ENCODE peak calls at places on chromosome 5, in five cellular contexts. One of them, this sample, is unnamed.

GRCh38 chr5:124819201-124819600 is 72.8 kb upstream of the ZNF608 start:
- DNase-seq in K562: no peak
- DNase-seq in H1: no peak
- DNase-seq in HepG2: no peak
- DNase-seq in GM12878: no peak
- DNase-seq in this sample: no peak

GRCh38 chr5:21802869-21803490 is 1050.2 kb downstream of the CDH12 start:
- DNase-seq in H1: no peak
- DNase-seq in K562: peak; percentile 6
- DNase-seq in GM12878: no peak
- DNase-seq in HepG2: peak; percentile 18
- DNase-seq in this sample: no peak

GRCh38 chr5:105840800-105841199 is 1829.9 kb downstream of the EFNA5 start:
- DNase-seq in H1: no peak
- DNase-seq in K562: peak; percentile 22
- DNase-seq in HepG2: no peak
- DNase-seq in GM12878: no peak
- DNase-seq in this sample: no peak

GRCh38 chr5:89697581-89697980 is 712.0 kb downstream of the CETN3 start:
- DNase-seq in K562: no peak
- DNase-seq in HepG2: no peak
- DNase-seq in GM12878: no peak
- DNase-seq in H1: no peak
- DNase-seq in this sample: no peak

GRCh38 chr5:158080112-158080511 is 221.2 kb upstream of the CLINT1 start:
- DNase-seq in GM12878: no peak
- DNase-seq in HepG2: no peak
- DNase-seq in K562: no peak
- DNase-seq in H1: peak; percentile 50
- DNase-seq in this sample: no peak

GRCh38 chr5:6823996-6824395 is 110.8 kb downstream of the TENT4A start:
- DNase-seq in H1: peak; percentile 19
- DNase-seq in GM12878: no peak
- DNase-seq in HepG2: no peak
- DNase-seq in K562: no peak
- DNase-seq in this sample: no peak

GRCh38 chr5:179375966-179376365 is 30.7 kb upstream of the ADAMTS2 start:
- DNase-seq in GM12878: no peak
- DNase-seq in H1: no peak
- DNase-seq in K562: no peak
- DNase-seq in HepG2: no peak
- DNase-seq in this sample: no peak

GRCh38 chr5:158599132-158599531 is 500.6 kb downstream of the EBF1 start:
- DNase-seq in GM12878: no peak
- DNase-seq in K562: no peak
- DNase-seq in H1: no peak
- DNase-seq in HepG2: no peak
- DNase-seq in this sample: no peak

GRCh38 chr5:107242411-107242810 is 428.3 kb downstream of the EFNA5 start:
- DNase-seq in K562: no peak
- DNase-seq in H1: no peak
- DNase-seq in HepG2: no peak
- DNase-seq in GM12878: no peak
- DNase-seq in this sample: no peak

GRCh38 chr5:64210866-64211265 is 45.2 kb downstream of the RNF180 start:
- DNase-seq in HepG2: no peak
- DNase-seq in H1: no peak
- DNase-seq in GM12878: no peak
- DNase-seq in K562: no peak
- DNase-seq in this sample: no peak

GRCh38 chr5:73783823-73784222 is 157.8 kb downstream of the ARHGEF28 start:
- DNase-seq in H1: no peak
- DNase-seq in HepG2: peak; percentile 26
- DNase-seq in GM12878: no peak
- DNase-seq in K562: no peak
- DNase-seq in this sample: no peak

GRCh38 chr5:132830436-132831094 is at the start of gene SHROOM1:
- DNase-seq in GM12878: no peak
- DNase-seq in K562: peak; percentile 91
- DNase-seq in HepG2: peak; percentile 66
- DNase-seq in H1: peak; percentile 83
- DNase-seq in this sample: peak; percentile 44

GRCh38 chr5:30413540-30413939 is 779.9 kb upstream of the CDH6 start:
- DNase-seq in K562: no peak
- DNase-seq in H1: no peak
- DNase-seq in GM12878: no peak
- DNase-seq in HepG2: no peak
- DNase-seq in this sample: no peak

GRCh38 chr5:123285122-123286011 is 137.8 kb downstream of the CEP120 start:
- DNase-seq in GM12878: no peak
- DNase-seq in K562: no peak
- DNase-seq in H1: peak; percentile 54
- DNase-seq in HepG2: no peak
- DNase-seq in this sample: no peak
- TF ChIP-seq EZH2 in GM12878: no peak
- TF ChIP-seq EZH2 in K562: no peak
- TF ChIP-seq EZH2 in H1: no peak
- TF ChIP-seq EZH2 in HepG2: no peak
- TF ChIP-seq EZH2 in this sample: no peak

GRCh38 chr5:83608122-83608521 is 112.5 kb downstream of the HAPLN1 start:
- DNase-seq in H1: peak; percentile 62
- DNase-seq in HepG2: peak; percentile 15
- DNase-seq in K562: peak; percentile 45
- DNase-seq in GM12878: no peak
- DNase-seq in this sample: peak; percentile 38
- H3K4me3 ChIP-seq in H1: no peak overlapping the region
- H3K4me3 ChIP-seq in HepG2: no peak overlapping the region
- H3K4me3 ChIP-seq in K562: no peak overlapping the region
- H3K4me3 ChIP-seq in GM12878: no peak overlapping the region
- H3K4me3 ChIP-seq in this sample: no peak overlapping the region

GRCh38 chr5:177388521-177389052 is 4.4 kb downstream of the SLC34A1 start:
- DNase-seq in K562: no peak
- DNase-seq in H1: no peak
- DNase-seq in HepG2: no peak
- DNase-seq in GM12878: no peak
- DNase-seq in this sample: no peak
- TF ChIP-seq JUND in K562: no peak
- TF ChIP-seq JUND in H1: no peak
- TF ChIP-seq JUND in HepG2: no peak
- TF ChIP-seq JUND in GM12878: no peak
- TF ChIP-seq JUND in this sample: no peak

GRCh38 chr5:138274189-138274853 is at the start of gene GFRA3:
- DNase-seq in H1: peak; percentile 68
- DNase-seq in HepG2: no peak
- DNase-seq in K562: peak; percentile 30
- DNase-seq in GM12878: no peak
- DNase-seq in this sample: no peak
- TF ChIP-seq EZH2 in H1: peak; percentile 61
- TF ChIP-seq EZH2 in HepG2: no peak
- TF ChIP-seq EZH2 in K562: no peak
- TF ChIP-seq EZH2 in GM12878: no peak
- TF ChIP-seq EZH2 in this sample: no peak

DNA sequence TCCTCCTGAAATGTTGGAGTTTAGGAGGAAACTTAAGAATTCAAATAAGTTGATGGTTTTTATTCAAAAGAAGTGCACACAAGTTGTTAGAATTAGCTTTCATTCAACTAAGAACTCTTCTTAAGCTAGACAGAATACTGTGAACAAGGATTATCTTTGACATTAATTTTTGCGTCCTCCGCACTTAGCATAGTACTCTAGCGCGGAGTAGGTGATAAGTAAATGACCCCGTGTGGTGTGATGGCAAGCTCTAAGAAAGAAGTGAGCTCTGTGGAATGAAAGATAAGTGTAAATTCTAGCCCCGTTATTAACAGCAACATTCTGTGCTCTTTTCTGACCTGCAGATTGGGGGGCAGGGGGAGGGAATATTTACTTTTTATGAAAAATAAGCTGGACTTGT is 1.0 kb downstream of the BRIX1 start:
- DNase-seq in H1: no peak
- DNase-seq in GM12878: no peak
- DNase-seq in K562: peak; percentile 53
- DNase-seq in HepG2: no peak
- DNase-seq in this sample: no peak
- H3K4me3 ChIP-seq in H1: peak overlapping the region; percentile 86
- H3K4me3 ChIP-seq in GM12878: peak overlapping the region; percentile 86
- H3K4me3 ChIP-seq in K562: peak overlapping the region; percentile 94
- H3K4me3 ChIP-seq in HepG2: peak overlapping the region; percentile 99
- H3K4me3 ChIP-seq in this sample: peak overlapping the region; percentile 99

GRCh38 chr5:139565411-139566305 is 4.5 kb downstream of the UBE2D2 start:
- DNase-seq in GM12878: peak; percentile 83
- DNase-seq in K562: no peak
- DNase-seq in HepG2: no peak
- DNase-seq in H1: no peak
- DNase-seq in this sample: no peak
- TF ChIP-seq JUND in GM12878: no peak
- TF ChIP-seq JUND in K562: no peak
- TF ChIP-seq JUND in HepG2: no peak
- TF ChIP-seq JUND in H1: no peak
- TF ChIP-seq JUND in this sample: no peak

GRCh38 chr5:115184780-115185179 is 15.1 kb upstream of the TRIM36 start:
- DNase-seq in HepG2: no peak
- DNase-seq in K562: no peak
- DNase-seq in GM12878: no peak
- DNase-seq in H1: no peak
- DNase-seq in this sample: no peak

GRCh38 chr5:115181757-115182156 is 12.0 kb upstream of the TRIM36 start:
- DNase-seq in H1: no peak
- DNase-seq in K562: no peak
- DNase-seq in GM12878: no peak
- DNase-seq in HepG2: no peak
- DNase-seq in this sample: no peak

GRCh38 chr5:115179068-115179958 is 9.6 kb upstream of the TRIM36 start:
- DNase-seq in H1: peak; percentile 69
- DNase-seq in K562: no peak
- DNase-seq in GM12878: no peak
- DNase-seq in HepG2: no peak
- DNase-seq in this sample: no peak

GRCh38 chr5:115179959-115180709 is 10.4 kb upstream of the TRIM36 start:
- DNase-seq in K562: no peak
- DNase-seq in GM12878: no peak
- DNase-seq in HepG2: no peak
- DNase-seq in H1: peak; percentile 80
- DNase-seq in this sample: no peak
- TF ChIP-seq EZH2 in K562: no peak
- TF ChIP-seq EZH2 in GM12878: no peak
- TF ChIP-seq EZH2 in HepG2: peak; percentile 82
- TF ChIP-seq EZH2 in H1: peak; percentile 48
- TF ChIP-seq EZH2 in this sample: no peak

DNA sequence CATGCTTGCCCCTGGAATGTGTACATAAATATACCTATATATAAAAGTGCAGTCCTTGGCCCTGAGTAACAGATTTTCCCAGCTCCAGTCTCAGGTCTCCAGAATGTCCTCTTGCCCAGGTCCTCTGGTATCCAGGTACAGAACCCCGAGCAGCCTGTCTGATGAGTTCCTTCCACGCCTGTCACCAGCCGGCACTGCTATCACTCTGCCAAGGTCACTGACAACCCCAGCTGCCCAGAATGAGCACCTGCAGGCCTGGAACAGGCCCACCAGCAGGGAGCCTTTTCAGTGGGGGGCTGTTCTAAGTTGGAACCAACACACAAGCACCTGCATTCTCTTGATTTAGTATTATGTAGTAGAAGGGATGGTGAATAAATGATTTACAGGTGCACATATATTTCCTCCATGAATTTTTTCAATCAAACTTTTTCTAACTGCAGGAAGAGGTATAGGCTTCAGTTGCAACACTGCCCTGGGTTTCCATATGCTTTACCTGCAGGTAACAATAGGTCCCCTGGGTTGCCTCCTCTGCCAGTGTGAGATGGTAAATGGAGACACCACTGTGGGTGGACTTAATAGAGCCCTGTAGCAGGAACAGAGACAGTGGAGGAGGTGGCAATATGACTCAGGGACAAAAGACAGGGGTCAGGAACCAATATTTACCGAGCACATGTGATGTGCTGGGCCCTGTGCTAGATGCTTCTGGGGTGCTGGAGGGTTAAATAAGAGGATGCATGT is 291.9 kb downstream of the SPOCK1 start:
- DNase-seq in GM12878: no peak
- DNase-seq in K562: no peak
- DNase-seq in H1: no peak
- DNase-seq in HepG2: no peak
- DNase-seq in this sample: no peak
- H3K4me3 ChIP-seq in GM12878: no peak overlapping the region
- H3K4me3 ChIP-seq in K562: no peak overlapping the region
- H3K4me3 ChIP-seq in H1: no peak overlapping the region
- H3K4me3 ChIP-seq in HepG2: no peak overlapping the region
- H3K4me3 ChIP-seq in this sample: no peak overlapping the region